ENCODE peak calls at places on chromosomes 7 and 10, in seven cellular contexts. A, V, X, Y, M, U and W are unnamed samples.

GRCh38 chr7:82443801-82444219 is 233 bp upstream of the CACNA2D1 start:
- DNase-seq in A (peak; percentile 93), M (peak; percentile 81), X (peak; percentile 86), Y (peak; percentile 83), V (peak; percentile 50), U (no peak), W (peak; percentile 95)

GRCh38 chr7:158310924-158311713 is 276.5 kb downstream of the PTPRN2 start:
- DNase-seq in M (no peak), V (no peak), A (no peak), Y (no peak), U (no peak), X (no peak), W (no peak)

GRCh38 chr7:44094796-44095592 is 9.2 kb upstream of the AEBP1 start:
- DNase-seq in X (no peak), M (no peak), U (no peak), V (no peak), A (no peak), Y (no peak), W (no peak)

GRCh38 chr7:100100420-100101015 is 679 bp downstream of the MCM7 start:
- DNase-seq in Y (peak; percentile 97), V (peak; percentile 93), U (peak; percentile 92), M (peak; percentile 97), X (peak; percentile 97), A (peak; percentile 98), W (peak; percentile 97)

GRCh38 chr7:157744786-157745601 is 408.2 kb downstream of the DNAJB6 start:
- DNase-seq in U (no peak), Y (no peak), X (no peak), M (no peak), A (no peak), V (no peak), W (no peak)

GRCh38 chr10:53601260-53601875 is 828.8 kb upstream of the MBL2 start:
- DNase-seq in V (peak; percentile 63), X (peak; percentile 6), Y (peak; percentile 62), U (peak; percentile 4), M (peak; percentile 75), A (peak; percentile 20), W (peak; percentile 34)

GRCh38 chr10:61987537-61987936 is 86.0 kb downstream of the ARID5B start:
- DNase-seq in A (no peak), M (no peak), V (peak; percentile 18), U (no peak), Y (no peak), X (no peak), W (no peak)

GRCh38 chr7:47170516-47170915 is 411.4 kb downstream of the TNS3 start:
- DNase-seq in M (no peak), Y (no peak), U (no peak), X (no peak), A (no peak), V (no peak), W (no peak)

GRCh38 chr10:70898687-70899086 is 10.3 kb upstream of the PCBD1 start:
- DNase-seq in X (no peak), V (no peak), U (no peak), Y (no peak), M (no peak), A (no peak), W (no peak)

GRCh38 chr10:103854265-103854686 is 1.1 kb downstream of the SH3PXD2A start:
- DNase-seq in Y (peak; percentile 65), A (no peak), V (no peak), M (peak; percentile 56), U (no peak), X (no peak), W (peak; percentile 64)

GRCh38 chr10:103926722-103927319 is 8.8 kb upstream of the STN1 start:
- DNase-seq in M (no peak), Y (no peak), V (no peak), X (no peak), A (no peak), U (no peak), W (no peak)

GRCh38 chr7:136326045-136326610 is 349.0 kb upstream of the MTPN start:
- DNase-seq in X (no peak), M (no peak), U (no peak), Y (no peak), A (no peak), V (no peak), W (peak; percentile 47)

GRCh38 chr10:113788604-113789083 is 37.2 kb downstream of the PLEKHS1 start:
- DNase-seq in Y (no peak), M (peak; percentile 40), X (peak; percentile 95), A (peak; percentile 96), V (no peak), U (peak; percentile 28), W (peak; percentile 68)

GRCh38 chr7:111835066-111835465 is 272.8 kb upstream of the IMMP2L start:
- DNase-seq in A (peak; percentile 87), X (peak; percentile 82), U (no peak), V (no peak), Y (no peak), M (no peak), W (peak; percentile 88)

GRCh38 chr10:56881218-56881617 is 520.2 kb upstream of the ZWINT start:
- DNase-seq in M (no peak), U (no peak), V (no peak), A (no peak), X (no peak), Y (no peak), W (no peak)

GRCh38 chr7:25726180-25726579 is 425.8 kb upstream of the NFE2L3 start:
- DNase-seq in Y (peak; percentile 70), X (no peak), V (peak; percentile 14), U (no peak), A (no peak), M (no peak), W (no peak)

GRCh38 chr10:127033569-127034175 is 128.4 kb downstream of the DOCK1 start:
- DNase-seq in U (no peak), Y (no peak), X (no peak), A (no peak), M (no peak), V (no peak), W (no peak)

GRCh38 chr7:109751241-109751640 is 1181.6 kb downstream of the DNAJB9 start:
- DNase-seq in X (no peak), Y (no peak), A (peak; percentile 5), V (no peak), U (peak; percentile 16), M (no peak), W (no peak)

GRCh38 chr10:104334965-104335650 is 3.2 kb downstream of the ITPRIP start:
- DNase-seq in X (no peak), U (no peak), V (no peak), M (no peak), A (no peak), Y (no peak), W (no peak)

GRCh38 chr7:4797858-4798705 is 22.7 kb downstream of the AP5Z1 start:
- DNase-seq in A (peak; percentile 10), X (no peak), V (peak; percentile 40), M (peak; percentile 62), Y (peak; percentile 83), U (peak; percentile 16), W (peak; percentile 58)

GRCh38 chr10:1406976-1407945 is 330.1 kb downstream of the ADARB2 start:
- DNase-seq in U (no peak), V (no peak), A (no peak), M (no peak), Y (no peak), X (no peak), W (no peak)
- H3K9me3 ChIP-seq in U (no peaks in the 10 kb centered on the region), V (no peaks in the 10 kb centered on the region), A (no peaks in the 10 kb centered on the region), M (no peaks in the 10 kb centered on the region), Y (no peaks in the 10 kb centered on the region), X (peaks cover 6% of the 10 kb centered on the region), W (no peaks in the 10 kb centered on the region)

DNA sequence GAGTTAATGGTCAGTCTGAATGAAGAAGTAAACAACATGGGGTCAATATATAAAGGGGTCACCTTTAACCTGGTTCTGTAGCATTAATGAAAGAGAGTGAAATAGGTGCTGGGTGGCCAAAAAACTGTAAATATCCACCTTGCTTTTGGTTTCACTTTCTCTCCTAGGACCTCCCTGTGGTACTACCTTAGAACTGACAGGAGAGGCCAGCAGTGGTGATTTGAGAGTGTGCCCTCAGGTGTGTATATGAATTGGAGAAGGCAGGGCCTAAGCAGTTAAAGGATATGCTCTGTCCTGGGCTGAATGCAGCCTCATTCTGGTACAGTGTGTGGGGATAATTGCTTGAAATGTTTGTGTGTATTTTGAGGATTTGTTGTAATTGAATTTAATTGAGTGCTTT is 62.0 kb downstream of the BBS9 start:
- DNase-seq in U (no peak), V (peak; percentile 93), A (no peak), M (peak; percentile 25), Y (no peak), X (no peak), W (no peak)
- H3K4me3 ChIP-seq in U (no peak overlapping the region), V (peak overlapping the region; percentile 43), A (no peak overlapping the region), M (no peak overlapping the region), Y (no peak overlapping the region), X (no peak overlapping the region), W (no peak overlapping the region)

DNA sequence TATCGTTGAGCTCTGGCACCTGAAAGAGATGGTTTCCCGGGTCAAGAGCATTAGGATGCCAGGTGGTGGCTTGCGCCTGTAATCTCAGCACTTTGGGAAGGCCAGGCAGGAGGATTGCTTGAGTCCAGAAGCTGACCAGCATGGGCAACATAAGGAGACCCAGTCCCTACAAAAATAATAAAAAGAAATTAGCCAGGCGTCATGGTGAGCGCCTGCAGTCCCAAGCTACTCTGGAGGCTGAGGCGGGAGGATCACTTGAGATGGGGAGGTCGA is 6.1 kb upstream of the KCP start:
- DNase-seq in V (no peak), M (no peak), U (no peak), A (no peak), Y (no peak), X (no peak), W (no peak)
- TF ChIP-seq EZH2 in V (no peak), M (no peak), U (no peak), A (no peak), Y (no peak), X (no peak), W (no peak)

DNA sequence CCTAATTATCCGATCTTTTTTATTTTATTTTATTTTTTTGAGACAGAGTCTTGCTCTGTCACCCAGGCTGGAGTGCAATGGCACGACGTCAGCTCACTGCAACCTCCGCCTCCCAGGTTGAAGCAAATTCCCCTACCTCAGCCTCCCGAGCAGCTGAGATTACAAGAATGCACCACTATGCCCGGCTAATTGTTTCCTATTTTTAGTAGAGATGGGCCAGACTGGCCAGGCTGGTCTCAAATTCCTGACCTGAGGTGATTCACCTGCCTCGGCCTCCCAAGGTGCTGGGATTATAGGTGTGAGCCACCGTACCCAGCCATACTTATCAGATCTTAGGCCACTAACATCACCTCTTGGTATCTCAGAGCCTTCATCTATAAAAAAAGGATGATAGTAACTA is 4.9 kb downstream of the SLC25A13 start:
- DNase-seq in Y (no peak), X (no peak), U (no peak), A (no peak), M (no peak), V (no peak), W (no peak)
- H3K9me3 ChIP-seq in Y (no peaks in the 10 kb centered on the region), X (no peaks in the 10 kb centered on the region), U (no peaks in the 10 kb centered on the region), A (no peaks in the 10 kb centered on the region), M (no peaks in the 10 kb centered on the region), V (no peaks in the 10 kb centered on the region), W (no peaks in the 10 kb centered on the region)

DNA sequence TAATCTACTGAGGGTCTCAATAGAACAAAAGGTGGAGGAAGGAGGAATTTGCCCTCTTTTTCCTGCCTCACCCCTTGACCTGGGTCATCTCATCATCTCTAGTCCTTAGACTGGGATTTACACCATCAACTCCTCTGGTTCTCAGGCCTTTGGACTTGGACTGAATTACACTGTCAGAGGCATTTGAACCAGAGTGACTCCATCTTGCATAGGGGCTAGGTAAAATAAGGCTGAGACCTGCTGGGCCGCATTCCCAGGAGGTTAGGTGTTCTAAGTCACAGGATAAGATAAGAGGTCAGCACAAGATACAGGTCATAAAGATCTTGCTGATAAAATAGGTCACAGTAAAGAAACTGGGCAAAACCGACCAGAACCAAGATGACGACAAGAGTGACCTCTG is 83.9 kb downstream of the C1GALT1 start:
- DNase-seq in V (no peak), X (no peak), A (no peak), M (peak; percentile 11), U (no peak), Y (no peak), W (no peak)
- H3K4me3 ChIP-seq in V (no peak overlapping the region), X (no peak overlapping the region), A (no peak overlapping the region), M (no peak overlapping the region), U (no peak overlapping the region), Y (no peak overlapping the region), W (no peak overlapping the region)

GRCh38 chr7:19107392-19108147 is 9.9 kb downstream of the TWIST1 start:
- DNase-seq in X (peak; percentile 59), A (peak; percentile 70), U (no peak), M (peak; percentile 51), V (peak; percentile 14), Y (peak; percentile 66), W (peak; percentile 76)
- TF ChIP-seq EZH2 in X (peak; percentile 33), A (peak; percentile 95), U (no peak), M (peak; percentile 85), V (no peak), Y (peak; percentile 75), W (no peak)